ENCODE peak calls at places on chromosome 13, in seven cellular contexts. H is IMR-90, X is H9, L is mesenchymal stem cell, J is H1, V is mesendoderm, K is trophoblast cell. Z is an unnamed sample.
A peak's percentile ranks its signal among the peaks of the same experiment; 100 is the strongest.

GRCh38 chr13:32586022-32586900 is at the start of gene PDS5B:
- DNase-seq in H (peak; percentile 92), X (peak; percentile 97), L (peak; percentile 94), J (peak; percentile 96), V (peak; percentile 97), K (peak; percentile 97), Z (peak; percentile 92)

GRCh38 chr13:102017248-102017647 is 384.6 kb downstream of the FGF14 start:
- DNase-seq in H (no peak), X (no peak), L (no peak), J (no peak), V (peak; percentile 8), K (no peak), Z (no peak)

GRCh38 chr13:112072531-112073244 is 5.7 kb downstream of the SOX1 start:
- DNase-seq in H (no peak), X (peak; percentile 90), L (no peak), J (peak; percentile 88), V (peak; percentile 88), K (no peak), Z (peak; percentile 83)

GRCh38 chr13:23701191-23701590 is 131.0 kb downstream of the TNFRSF19 start:
- DNase-seq in H (no peak), X (no peak), L (no peak), J (no peak), V (no peak), K (no peak), Z (no peak)

GRCh38 chr13:98890186-98890585 is 87.7 kb downstream of the DOCK9 start:
- DNase-seq in H (peak; percentile 74), X (no peak), L (peak; percentile 75), J (no peak), V (no peak), K (peak; percentile 89), Z (no peak)

GRCh38 chr13:105291987-105292386 is 1243.5 kb downstream of the EFNB2 start:
- DNase-seq in H (no peak), X (no peak), L (no peak), J (no peak), V (no peak), K (no peak), Z (no peak)

GRCh38 chr13:51644649-51645048 is 60.4 kb downstream of the WDFY2 start:
- DNase-seq in H (peak; percentile 21), X (no peak), L (peak; percentile 87), J (no peak), V (peak; percentile 25), K (peak; percentile 47), Z (no peak)

GRCh38 chr13:76812971-76813691 is 73.1 kb downstream of the KCTD12 start:
- DNase-seq in H (no peak), X (no peak), L (no peak), J (no peak), V (no peak), K (no peak), Z (no peak)

GRCh38 chr13:113920606-113921306 is 53.1 kb downstream of the C13orf46 start:
- DNase-seq in H (no peak), X (no peak), L (no peak), J (no peak), V (no peak), K (no peak), Z (no peak)

GRCh38 chr13:98222081-98222554 is 45.0 kb upstream of the RNF113B start:
- DNase-seq in H (peak; percentile 77), X (no peak), L (peak; percentile 70), J (no peak), V (no peak), K (no peak), Z (no peak)

GRCh38 chr13:46288570-46289259 is 77.0 kb downstream of the LRRC63 start:
- DNase-seq in H (peak; percentile 22), X (no peak), L (peak; percentile 64), J (no peak), V (peak; percentile 79), K (peak; percentile 71), Z (peak; percentile 24)

GRCh38 chr13:110681868-110682550 is 23.9 kb downstream of the CARS2 start:
- DNase-seq in H (no peak), X (no peak), L (no peak), J (no peak), V (no peak), K (no peak), Z (no peak)

GRCh38 chr13:41746259-41746658 is 214.7 kb downstream of the VWA8 start:
- DNase-seq in H (peak; percentile 79), X (no peak), L (peak; percentile 60), J (no peak), V (no peak), K (no peak), Z (no peak)

GRCh38 chr13:44401577-44401976 is 28.0 kb downstream of the SERP2 start:
- DNase-seq in H (no peak), X (no peak), L (no peak), J (no peak), V (no peak), K (no peak), Z (no peak)

GRCh38 chr13:32804673-32805260 is 211.5 kb upstream of the KL start:
- DNase-seq in H (peak; percentile 51), X (no peak), L (peak; percentile 22), J (no peak), V (no peak), K (no peak), Z (no peak)

GRCh38 chr13:27534976-27535370 is 84.6 kb upstream of the MTIF3 start:
- DNase-seq in H (no peak), X (no peak), L (no peak), J (no peak), V (no peak), K (no peak), Z (no peak)

GRCh38 chr13:113646921-113647340 is 11.1 kb downstream of the ATP4B start:
- DNase-seq in H (no peak), X (no peak), L (no peak), J (no peak), V (no peak), K (no peak), Z (no peak)

GRCh38 chr13:90091611-90092010 is 1255.9 kb upstream of the MIR17HG start:
- DNase-seq in H (no peak), X (no peak), L (no peak), J (no peak), V (no peak), K (no peak), Z (no peak)

GRCh38 chr13:74036373-74036772 is 97.8 kb downstream of the KLF12 start:
- DNase-seq in H (no peak), X (peak; percentile 81), L (no peak), J (no peak), V (peak; percentile 98), K (peak; percentile 99), Z (no peak)

GRCh38 chr13:26600345-26600761 is 42.9 kb downstream of the WASF3 start:
- DNase-seq in H (peak; percentile 45), X (no peak), L (peak; percentile 61), J (no peak), V (no peak), K (no peak), Z (no peak)

GRCh38 chr13:45278096-45278645 is 62.8 kb downstream of the TPT1 start:
- DNase-seq in H (no peak), X (no peak), L (no peak), J (no peak), V (no peak), K (no peak), Z (no peak)

GRCh38 chr13:79401259-79402071 is 4.6 kb downstream of the RBM26 start:
- DNase-seq in H (no peak), X (no peak), L (no peak), J (no peak), V (peak; percentile 55), K (no peak), Z (no peak)
- H4K8ac ChIP-seq in H (no peak overlapping the region), X (no peak overlapping the region), L (no peak overlapping the region), J (no peak overlapping the region), V (no peak overlapping the region), K (no peak overlapping the region), Z (no peak overlapping the region)

GRCh38 chr13:83568019-83568418 is 314.3 kb downstream of the SLITRK1 start:
- DNase-seq in H (no peak), X (no peak), L (no peak), J (no peak), V (no peak), K (no peak), Z (no peak)
- H3K23ac ChIP-seq in H (no peak overlapping the region), X (no peak overlapping the region), L (no peak overlapping the region), J (no peak overlapping the region), V (no peak overlapping the region), K (no peak overlapping the region), Z (no peak overlapping the region)

DNA sequence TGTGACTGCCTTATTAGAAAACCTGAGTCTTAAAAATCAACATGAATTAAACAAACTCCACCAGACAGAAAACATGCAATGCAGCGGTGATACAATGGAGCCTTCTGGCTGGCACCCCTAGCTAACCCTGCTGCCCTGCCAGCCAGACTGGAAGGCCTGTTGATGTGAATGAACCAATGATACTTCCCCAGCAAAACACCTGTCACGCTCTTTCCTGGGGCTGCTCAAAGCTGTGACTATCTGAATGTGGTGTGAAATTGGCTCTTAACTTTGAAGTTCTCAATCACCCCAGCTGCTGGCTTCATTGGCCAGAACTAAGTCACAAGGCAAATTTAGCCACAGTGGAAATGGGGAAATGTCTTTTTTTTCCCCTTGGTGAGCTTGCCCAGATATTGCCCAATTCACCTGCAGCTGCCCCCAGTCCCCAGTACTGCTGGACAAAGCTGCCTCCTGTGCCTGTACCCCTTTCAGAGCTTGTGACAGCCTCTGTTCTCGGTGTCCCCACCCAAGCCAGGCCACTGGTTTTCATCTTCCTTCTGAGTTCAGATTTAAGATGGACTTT is 147.3 kb downstream of the SLC7A1 start:
- DNase-seq in H (no peak), X (no peak), L (no peak), J (no peak), V (no peak), K (no peak), Z (no peak)
- H2BK120ac ChIP-seq in H (no peak overlapping the region), X (no peak overlapping the region), L (no peak overlapping the region), J (no peak overlapping the region), V (no peak overlapping the region), K (no peak overlapping the region), Z (no peak overlapping the region)

DNA sequence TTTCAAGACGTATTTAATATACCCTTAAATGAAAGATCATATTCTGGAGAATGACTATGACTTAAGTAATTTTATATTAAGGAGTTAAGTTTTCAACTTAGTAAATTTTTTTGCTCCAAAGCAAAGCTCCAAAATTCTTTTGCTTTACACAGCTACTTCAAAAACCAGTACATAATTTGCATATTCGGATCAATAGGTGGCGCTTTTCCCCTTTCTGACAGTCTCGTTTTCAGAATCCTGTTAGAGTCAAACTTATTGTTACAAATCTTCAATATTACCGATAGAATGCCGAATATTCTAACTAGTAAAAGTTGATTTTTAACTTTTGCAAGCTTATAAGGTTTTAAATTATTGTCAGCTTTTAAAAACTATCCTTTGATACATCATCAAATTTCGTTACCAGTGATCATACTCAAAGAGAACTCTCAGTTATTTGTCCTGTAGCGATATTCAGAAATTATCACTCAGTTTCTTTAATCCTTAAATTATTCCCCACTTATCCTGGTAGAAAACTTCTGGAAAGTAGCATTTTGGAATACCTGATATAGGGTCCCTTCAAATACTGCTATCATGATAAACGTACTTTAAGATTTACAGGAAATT is 852.7 kb upstream of the KLHL1 start:
- DNase-seq in H (peak; percentile 13), X (no peak), L (peak; percentile 50), J (no peak), V (peak; percentile 27), K (peak; percentile 62), Z (peak; percentile 29)
- H4K8ac ChIP-seq in H (no peak overlapping the region), X (no peak overlapping the region), L (no peak overlapping the region), J (no peak overlapping the region), V (no peak overlapping the region), K (no peak overlapping the region), Z (no peak overlapping the region)